ENCODE peak calls at places on chromosome 2, in four cellular contexts. N, Z, S and W are unnamed samples.

GRCh38 chr2:19863303-19864041 is 38.3 kb downstream of the TTC32 start:
- DNase-seq in N (peak; percentile 42), Z (peak; percentile 15), S (peak; percentile 58), W (no peak)

GRCh38 chr2:121309801-121310200 is 24.8 kb upstream of the TFCP2L1 start:
- DNase-seq in N (no peak), Z (no peak), S (no peak), W (no peak)

GRCh38 chr2:10204326-10205200 is 82.0 kb downstream of the RRM2 start:
- DNase-seq in N (no peak), Z (no peak), S (no peak), W (no peak)

GRCh38 chr2:231464576-231465540 is 574 bp upstream of the NCL start:
- DNase-seq in N (peak; percentile 99), Z (peak; percentile 96), S (peak; percentile 95), W (no peak)

GRCh38 chr2:46983065-46983801 is 67.6 kb upstream of the MCFD2 start:
- DNase-seq in N (no peak), Z (no peak), S (peak; percentile 82), W (no peak)

GRCh38 chr2:200677721-200678532 is 92.1 kb downstream of the AOX1 start:
- DNase-seq in N (no peak), Z (no peak), S (no peak), W (peak; percentile 74)

GRCh38 chr2:30737326-30737610 is 70.0 kb downstream of the CAPN13 start:
- DNase-seq in N (no peak), Z (no peak), S (no peak), W (no peak)

GRCh38 chr2:71898851-71899681 is 248.6 kb downstream of the CYP26B1 start:
- DNase-seq in N (no peak), Z (no peak), S (no peak), W (no peak)

GRCh38 chr2:232526296-232527055 is 516 bp downstream of the CHRND start:
- DNase-seq in N (no peak), Z (no peak), S (no peak), W (no peak)

GRCh38 chr2:128469203-128469602 is 150.5 kb upstream of the HS6ST1 start:
- DNase-seq in N (no peak), Z (no peak), S (no peak), W (no peak)

GRCh38 chr2:84919885-84920580 is 14.6 kb downstream of the TMSB10 start:
- DNase-seq in N (no peak), Z (no peak), S (peak; percentile 41), W (no peak)

GRCh38 chr2:15985531-15985930 is 45.2 kb downstream of the MYCN start:
- DNase-seq in N (no peak), Z (no peak), S (no peak), W (no peak)

GRCh38 chr2:50347355-50348044 is 684.4 kb downstream of the NRXN1 start:
- DNase-seq in N (no peak), Z (peak; percentile 50), S (no peak), W (no peak)

GRCh38 chr2:117763806-117764205 is 50.7 kb upstream of the DDX18 start:
- DNase-seq in N (no peak), Z (no peak), S (no peak), W (no peak)

GRCh38 chr2:45466045-45466444 is 145.0 kb downstream of the SRBD1 start:
- DNase-seq in N (no peak), Z (no peak), S (no peak), W (peak; percentile 45)